ENCODE peak calls at places on chromosomes 12 and 14, in five cellular contexts. One of them, this sample, is unnamed.

GRCh38 chr12:122876724-122877123 is 19.2 kb downstream of the VPS37B start:
- DNase-seq in activated CD4-positive, alpha-beta T cell treated with anti-CD3 and anti-CD28 coated beads, Interleukin-2, amount 50 U/mL, for 4 hours: no peak
- DNase-seq in foreskin melanocyte: no peak
- DNase-seq in nucleus accumbens: no peak
- DNase-seq in neural crest cell: no peak
- DNase-seq in this sample: no peak

GRCh38 chr12:92118826-92119536 is 26.7 kb downstream of the BTG1 start:
- DNase-seq in activated CD4-positive, alpha-beta T cell treated with anti-CD3 and anti-CD28 coated beads, Interleukin-2, amount 50 U/mL, for 4 hours: no peak
- DNase-seq in foreskin melanocyte: no peak
- DNase-seq in nucleus accumbens: no peak
- DNase-seq in neural crest cell: no peak
- DNase-seq in this sample: no peak

GRCh38 chr12:75844049-75844448 is 187.5 kb downstream of the PHLDA1 start:
- DNase-seq in activated CD4-positive, alpha-beta T cell treated with anti-CD3 and anti-CD28 coated beads, Interleukin-2, amount 50 U/mL, for 4 hours: no peak
- DNase-seq in foreskin melanocyte: no peak
- DNase-seq in nucleus accumbens: no peak
- DNase-seq in neural crest cell: no peak
- DNase-seq in this sample: no peak

GRCh38 chr14:62117718-62118164 is 355.5 kb downstream of the SNAPC1 start:
- DNase-seq in activated CD4-positive, alpha-beta T cell treated with anti-CD3 and anti-CD28 coated beads, Interleukin-2, amount 50 U/mL, for 4 hours: no peak
- DNase-seq in foreskin melanocyte: no peak
- DNase-seq in nucleus accumbens: no peak
- DNase-seq in neural crest cell: no peak
- DNase-seq in this sample: no peak

GRCh38 chr14:60125918-60126317 is 34.2 kb downstream of the PCNX4 start:
- DNase-seq in activated CD4-positive, alpha-beta T cell treated with anti-CD3 and anti-CD28 coated beads, Interleukin-2, amount 50 U/mL, for 4 hours: no peak
- DNase-seq in foreskin melanocyte: no peak
- DNase-seq in nucleus accumbens: no peak
- DNase-seq in neural crest cell: no peak
- DNase-seq in this sample: no peak

GRCh38 chr12:67885370-67886169 is 103.7 kb upstream of the IFNG-AS1 start:
- DNase-seq in activated CD4-positive, alpha-beta T cell treated with anti-CD3 and anti-CD28 coated beads, Interleukin-2, amount 50 U/mL, for 4 hours: no peak
- DNase-seq in foreskin melanocyte: peak; percentile 9
- DNase-seq in nucleus accumbens: no peak
- DNase-seq in neural crest cell: no peak
- DNase-seq in this sample: no peak

GRCh38 chr12:6774557-6775062 is 2.3 kb downstream of the LAG3 start:
- DNase-seq in activated CD4-positive, alpha-beta T cell treated with anti-CD3 and anti-CD28 coated beads, Interleukin-2, amount 50 U/mL, for 4 hours: no peak
- DNase-seq in foreskin melanocyte: no peak
- DNase-seq in nucleus accumbens: no peak
- DNase-seq in neural crest cell: no peak
- DNase-seq in this sample: no peak

GRCh38 chr12:48080285-48080684 is 25.6 kb downstream of the SENP1 start:
- DNase-seq in activated CD4-positive, alpha-beta T cell treated with anti-CD3 and anti-CD28 coated beads, Interleukin-2, amount 50 U/mL, for 4 hours: no peak
- DNase-seq in foreskin melanocyte: no peak
- DNase-seq in nucleus accumbens: no peak
- DNase-seq in neural crest cell: no peak
- DNase-seq in this sample: no peak

GRCh38 chr14:31038521-31039166 is 12.5 kb upstream of the STRN3 start:
- DNase-seq in activated CD4-positive, alpha-beta T cell treated with anti-CD3 and anti-CD28 coated beads, Interleukin-2, amount 50 U/mL, for 4 hours: no peak
- DNase-seq in foreskin melanocyte: no peak
- DNase-seq in nucleus accumbens: no peak
- DNase-seq in neural crest cell: no peak
- DNase-seq in this sample: no peak

GRCh38 chr14:65750906-65751305 is 338.4 kb downstream of the FUT8 start:
- DNase-seq in activated CD4-positive, alpha-beta T cell treated with anti-CD3 and anti-CD28 coated beads, Interleukin-2, amount 50 U/mL, for 4 hours: no peak
- DNase-seq in foreskin melanocyte: no peak
- DNase-seq in nucleus accumbens: no peak
- DNase-seq in neural crest cell: no peak
- DNase-seq in this sample: no peak

GRCh38 chr12:91272456-91273063 is 89.9 kb upstream of the DCN start:
- DNase-seq in activated CD4-positive, alpha-beta T cell treated with anti-CD3 and anti-CD28 coated beads, Interleukin-2, amount 50 U/mL, for 4 hours: no peak
- DNase-seq in foreskin melanocyte: no peak
- DNase-seq in nucleus accumbens: no peak
- DNase-seq in neural crest cell: no peak
- DNase-seq in this sample: no peak

GRCh38 chr14:68688872-68689371 is 103.9 kb downstream of the ZFP36L1 start:
- DNase-seq in activated CD4-positive, alpha-beta T cell treated with anti-CD3 and anti-CD28 coated beads, Interleukin-2, amount 50 U/mL, for 4 hours: no peak
- DNase-seq in foreskin melanocyte: no peak
- DNase-seq in nucleus accumbens: no peak
- DNase-seq in neural crest cell: peak; percentile 49
- DNase-seq in this sample: no peak

GRCh38 chr14:76926521-76927251 is 100.5 kb downstream of the LRRC74A start:
- DNase-seq in activated CD4-positive, alpha-beta T cell treated with anti-CD3 and anti-CD28 coated beads, Interleukin-2, amount 50 U/mL, for 4 hours: peak; percentile 47
- DNase-seq in foreskin melanocyte: no peak
- DNase-seq in nucleus accumbens: peak; percentile 49
- DNase-seq in neural crest cell: no peak
- DNase-seq in this sample: no peak

GRCh38 chr12:82867782-82868505 is 181.2 kb downstream of the TMTC2 start:
- DNase-seq in activated CD4-positive, alpha-beta T cell treated with anti-CD3 and anti-CD28 coated beads, Interleukin-2, amount 50 U/mL, for 4 hours: no peak
- DNase-seq in foreskin melanocyte: no peak
- DNase-seq in nucleus accumbens: no peak
- DNase-seq in neural crest cell: no peak
- DNase-seq in this sample: no peak

GRCh38 chr14:55075628-55076027 is 24.2 kb downstream of the MAPK1IP1L start:
- DNase-seq in activated CD4-positive, alpha-beta T cell treated with anti-CD3 and anti-CD28 coated beads, Interleukin-2, amount 50 U/mL, for 4 hours: no peak
- DNase-seq in foreskin melanocyte: no peak
- DNase-seq in nucleus accumbens: no peak
- DNase-seq in neural crest cell: no peak
- DNase-seq in this sample: no peak

GRCh38 chr14:50001999-50002925 is 109.4 kb downstream of the ARF6 start:
- DNase-seq in activated CD4-positive, alpha-beta T cell treated with anti-CD3 and anti-CD28 coated beads, Interleukin-2, amount 50 U/mL, for 4 hours: peak; percentile 45
- DNase-seq in foreskin melanocyte: no peak
- DNase-seq in nucleus accumbens: no peak
- DNase-seq in neural crest cell: no peak
- DNase-seq in this sample: peak; percentile 64

GRCh38 chr14:57317248-57317833 is 48.6 kb downstream of the AP5M1 start:
- DNase-seq in activated CD4-positive, alpha-beta T cell treated with anti-CD3 and anti-CD28 coated beads, Interleukin-2, amount 50 U/mL, for 4 hours: peak; percentile 67
- DNase-seq in foreskin melanocyte: peak; percentile 41
- DNase-seq in nucleus accumbens: no peak
- DNase-seq in neural crest cell: peak; percentile 81
- DNase-seq in this sample: peak; percentile 8

GRCh38 chr14:23661542-23661941 is 25.4 kb downstream of the DHRS2 start:
- DNase-seq in activated CD4-positive, alpha-beta T cell treated with anti-CD3 and anti-CD28 coated beads, Interleukin-2, amount 50 U/mL, for 4 hours: no peak
- DNase-seq in foreskin melanocyte: no peak
- DNase-seq in nucleus accumbens: no peak
- DNase-seq in neural crest cell: no peak
- DNase-seq in this sample: no peak

GRCh38 chr12:48028541-48029400 is 24.5 kb upstream of the COL2A1 start:
- DNase-seq in activated CD4-positive, alpha-beta T cell treated with anti-CD3 and anti-CD28 coated beads, Interleukin-2, amount 50 U/mL, for 4 hours: no peak
- DNase-seq in foreskin melanocyte: peak; percentile 76
- DNase-seq in nucleus accumbens: no peak
- DNase-seq in neural crest cell: no peak
- DNase-seq in this sample: no peak

This sample was measured in GM06990.